ENCODE peak calls at places on chromosomes 5 and 9, in four cellular contexts. C, S, I and T are unnamed samples.

GRCh38 chr9:35161713-35162604 is at the start of gene UNC13B:
- DNase-seq in C (peak; percentile 56), S (peak; percentile 95), I (peak; percentile 82), T (peak; percentile 99)

GRCh38 chr5:80641353-80641752 is 13.1 kb upstream of the MSH3 start:
- DNase-seq in C (no peak), S (no peak), I (no peak), T (no peak)

GRCh38 chr9:123689701-123690428 is 240.1 kb downstream of the DENND1A start:
- DNase-seq in C (no peak), S (no peak), I (no peak), T (no peak)

GRCh38 chr5:171543486-171543885 is 124.0 kb downstream of the FGF18 start:
- DNase-seq in C (no peak), S (no peak), I (no peak), T (no peak)

GRCh38 chr5:61052870-61053269 is 107.9 kb downstream of the NDUFAF2 start:
- DNase-seq in C (peak; percentile 91), S (no peak), I (peak; percentile 93), T (no peak)

GRCh38 chr9:132129535-132129934 is 32.3 kb upstream of the NTNG2 start:
- DNase-seq in C (no peak), S (peak; percentile 36), I (no peak), T (no peak)

GRCh38 chr5:93192107-93192506 is 388.9 kb downstream of the NR2F1-AS1 start:
- DNase-seq in C (peak; percentile 76), S (no peak), I (peak; percentile 91), T (no peak)

GRCh38 chr5:161263186-161263585 is 283.3 kb downstream of the GABRB2 start:
- DNase-seq in C (no peak), S (no peak), I (no peak), T (no peak)

GRCh38 chr5:132655821-132656773 is 1.9 kb upstream of the IL13 start:
- DNase-seq in C (no peak), S (no peak), I (no peak), T (peak; percentile 84)

GRCh38 chr5:151509231-151509630 is 61.8 kb downstream of the SLC36A1 start:
- DNase-seq in C (no peak), S (no peak), I (no peak), T (no peak)

GRCh38 chr9:88781500-88782391 is 209.5 kb upstream of the S1PR3 start:
- DNase-seq in C (no peak), S (peak; percentile 62), I (no peak), T (peak; percentile 36)

GRCh38 chr5:3598236-3598635 is 2.6 kb downstream of the IRX1 start:
- DNase-seq in C (no peak), S (no peak), I (no peak), T (no peak)

GRCh38 chr5:61625682-61626620 is 293.9 kb downstream of the ZSWIM6 start:
- DNase-seq in C (no peak), S (peak; percentile 15), I (no peak), T (no peak)

GRCh38 chr9:100554935-100555401 is 22.9 kb upstream of the CAVIN4 start:
- DNase-seq in C (no peak), S (no peak), I (no peak), T (no peak)

GRCh38 chr9:114316605-114317230 is 6.2 kb upstream of the ORM1 start:
- DNase-seq in C (no peak), S (no peak), I (no peak), T (no peak)

GRCh38 chr5:97192580-97193421 is 9.8 kb upstream of the RIOK2 start:
- DNase-seq in C (no peak), S (no peak), I (no peak), T (no peak)

GRCh38 chr9:130214921-130215320 is 42.7 kb downstream of the NCS1 start:
- DNase-seq in C (no peak), S (no peak), I (no peak), T (no peak)

GRCh38 chr5:24539625-24540024 is 105.2 kb downstream of the CDH10 start:
- DNase-seq in C (no peak), S (no peak), I (no peak), T (no peak)

GRCh38 chr5:172504736-172505402 is 50.5 kb upstream of the SH3PXD2B start:
- DNase-seq in C (no peak), S (no peak), I (no peak), T (no peak)

GRCh38 chr5:115309751-115310370 is 13.4 kb upstream of the CCDC112 start:
- DNase-seq in C (peak; percentile 38), S (peak; percentile 12), I (peak; percentile 49), T (no peak)

GRCh38 chr9:38388283-38389223 is 3.9 kb upstream of the ALDH1B1 start:
- DNase-seq in C (no peak), S (no peak), I (no peak), T (no peak)

GRCh38 chr5:176188085-176188484 is 50.1 kb upstream of the SIMC1 start:
- DNase-seq in C (no peak), S (no peak), I (no peak), T (no peak)

GRCh38 chr5:181217805-181218065 is 5.3 kb upstream of the TRIM41 start:
- DNase-seq in C (no peak), S (peak; percentile 19), I (no peak), T (no peak)

GRCh38 chr9:110744753-110745522 is 76.3 kb downstream of the MUSK start:
- DNase-seq in C (peak; percentile 92), S (no peak), I (peak; percentile 96), T (no peak)

GRCh38 chr9:120416816-120417427 is 163.0 kb downstream of the CDK5RAP2 start:
- DNase-seq in C (no peak), S (no peak), I (no peak), T (no peak)

GRCh38 chr5:173025651-173026050 is 30.5 kb upstream of the CREBRF start:
- DNase-seq in C (no peak), S (no peak), I (no peak), T (no peak)

GRCh38 chr9:6150483-6150882 is 65.1 kb upstream of the IL33 start:
- DNase-seq in C (no peak), S (no peak), I (no peak), T (no peak)

GRCh38 chr5:2001300-2001699 is 118.6 kb upstream of the IRX4 start:
- DNase-seq in C (no peak), S (no peak), I (no peak), T (no peak)

GRCh38 chr5:96582343-96582742 is 79.8 kb upstream of the CAST start:
- DNase-seq in C (no peak), S (no peak), I (no peak), T (peak; percentile 10)

GRCh38 chr5:91212336-91213092 is 170.6 kb downstream of the ARRDC3 start:
- DNase-seq in C (no peak), S (no peak), I (no peak), T (peak; percentile 16)

GRCh38 chr9:108655818-108656217 is 200.0 kb downstream of the ACTL7B start:
- DNase-seq in C (no peak), S (no peak), I (no peak), T (no peak)

GRCh38 chr5:37043693-37044092 is 167.1 kb downstream of the NIPBL start:
- DNase-seq in C (peak; percentile 4), S (no peak), I (no peak), T (no peak)

GRCh38 chr9:77176686-77177142 is 620 bp upstream of the VPS13A start:
- DNase-seq in C (no peak), S (no peak), I (no peak), T (no peak)

GRCh38 chr5:156819537-156819936 is 30.6 kb upstream of the PPP1R2B start:
- DNase-seq in C (no peak), S (no peak), I (no peak), T (no peak)

GRCh38 chr5:180910735-180911134 is 11.8 kb downstream of the BTNL8 start:
- DNase-seq in C (no peak), S (no peak), I (no peak), T (no peak)

GRCh38 chr9:108001219-108001618 is 511.6 kb upstream of the KLF4 start:
- DNase-seq in C (no peak), S (no peak), I (peak; percentile 98), T (no peak)

GRCh38 chr5:120552638-120553037 is 88.5 kb downstream of the PRR16 start:
- DNase-seq in C (no peak), S (no peak), I (no peak), T (no peak)

GRCh38 chr9:123514766-123515165 is 158.8 kb downstream of the CRB2 start:
- DNase-seq in C (no peak), S (no peak), I (no peak), T (no peak)

GRCh38 chr9:446074-446699 is 231.5 kb downstream of the DOCK8 start:
- DNase-seq in C (no peak), S (no peak), I (no peak), T (no peak)

GRCh38 chr5:169923988-169924387 is 56.3 kb downstream of the INSYN2B start:
- DNase-seq in C (no peak), S (no peak), I (no peak), T (no peak)

DNA sequence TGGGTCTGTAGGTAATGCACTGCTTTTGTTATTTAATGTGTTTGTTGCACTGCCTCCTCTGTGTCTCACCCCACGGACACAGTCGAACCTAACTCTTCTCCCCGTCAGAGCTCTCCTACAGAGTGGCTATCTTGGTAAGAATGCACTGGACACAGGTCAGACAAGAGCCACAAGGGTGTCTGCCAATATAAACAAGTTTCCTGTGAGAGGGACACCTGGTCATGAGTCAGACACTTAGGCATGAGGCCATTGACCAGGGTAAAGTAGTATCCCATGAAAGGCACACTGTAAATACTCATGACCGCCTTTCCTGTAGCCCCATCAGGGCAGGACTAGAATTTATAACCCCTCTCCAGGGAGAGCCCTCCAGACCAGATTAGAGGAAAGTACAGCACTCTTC is 115.5 kb downstream of the SLC12A2 start:
- DNase-seq in C (peak; percentile 48), S (no peak), I (peak; percentile 51), T (no peak)
- TF ChIP-seq SIN3A in C (no peak), S (no peak), I (no peak), T (no peak)

DNA sequence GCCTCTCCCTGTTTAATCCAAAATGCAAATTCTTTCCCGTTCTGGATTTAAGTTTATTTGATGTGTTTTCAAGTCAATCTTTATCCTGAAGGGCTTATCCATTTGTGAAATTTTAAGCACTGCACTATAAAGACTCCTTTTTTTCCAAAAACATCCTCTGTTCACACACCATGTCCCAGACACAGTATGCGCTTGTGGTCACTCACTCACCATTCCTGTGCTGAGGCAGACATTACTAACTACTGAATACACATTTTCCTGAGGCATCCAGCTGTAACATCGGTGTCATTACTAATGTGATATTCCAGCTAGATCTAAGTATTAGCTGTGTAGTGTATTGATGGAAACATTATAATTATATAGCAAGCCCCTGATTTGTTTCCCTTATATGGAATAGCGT is 298.4 kb downstream of the KCTD16 start:
- DNase-seq in C (no peak), S (no peak), I (no peak), T (no peak)
- TF ChIP-seq SIN3A in C (no peak), S (no peak), I (no peak), T (no peak)

GRCh38 chr5:139251281-139251687 is 42.3 kb upstream of the MATR3 start:
- DNase-seq in C (no peak), S (peak; percentile 30), I (no peak), T (no peak)
- TF ChIP-seq SIN3A in C (no peak), S (no peak), I (no peak), T (no peak)

DNA sequence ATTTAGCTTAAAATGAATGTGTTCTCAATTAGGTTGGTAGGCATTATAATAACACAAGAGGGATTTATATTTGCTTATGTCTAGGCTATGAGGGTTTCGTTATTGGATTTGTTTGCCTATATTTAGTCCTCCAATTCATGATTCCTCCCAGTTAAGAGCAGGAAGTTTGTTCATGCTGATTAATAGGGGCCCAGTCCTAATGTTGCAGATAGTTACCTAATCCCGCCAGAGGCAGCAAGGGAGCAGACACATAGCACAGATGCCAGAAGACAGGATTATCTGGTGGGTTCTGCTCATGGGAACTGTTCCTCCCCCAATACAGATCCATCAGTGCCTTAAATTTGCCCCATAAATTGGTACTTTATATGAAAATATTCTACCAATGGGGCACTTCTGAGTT is 100.8 kb upstream of the TLE4 start:
- DNase-seq in C (no peak), S (no peak), I (no peak), T (peak; percentile 2)
- TF ChIP-seq SIN3A in C (no peak), S (no peak), I (no peak), T (no peak)